ENCODE peak calls at places on chromosome 13, in nine cellular contexts. Q is stimulated activated CD4-positive, alpha-beta T cell treated with anti-CD3 and anti-CD28 coated beads, Interleukin-15, amount 100 ng/mL, for 24 hours; P is astrocyte of the hippocampus; W is cardiac fibroblast; A is EH; Z is NCI-H1436; I is T-helper 2 cell; N is cardiac muscle cell; R is T follicular helper cell. J is an unnamed sample.

GRCh38 chr13:25727250-25727649 is 324.6 kb downstream of the SHISA2 start:
- DNase-seq in P (peak; percentile 17), A (no peak), R (no peak), Q (no peak), I (no peak), W (no peak), Z (no peak), N (no peak), J (no peak)

GRCh38 chr13:49356224-49356623 is 87.6 kb downstream of the CAB39L start:
- DNase-seq in Z (no peak), I (no peak), P (peak; percentile 88), N (peak; percentile 62), A (peak; percentile 94), R (no peak), Q (no peak), W (peak; percentile 74), J (no peak)

GRCh38 chr13:42553098-42554046 is 20.6 kb upstream of the TNFSF11 start:
- DNase-seq in Q (no peak), R (no peak), I (no peak), W (peak; percentile 53), Z (no peak), A (peak; percentile 30), N (peak; percentile 48), P (peak; percentile 54), J (no peak)

GRCh38 chr13:94395889-94396288 is 83.6 kb downstream of the DCT start:
- DNase-seq in A (no peak), Q (no peak), W (no peak), R (no peak), P (no peak), Z (no peak), N (no peak), I (no peak), J (no peak)

GRCh38 chr13:85497652-85498051 is 301.6 kb downstream of the SLITRK6 start:
- DNase-seq in W (peak; percentile 95), Q (no peak), A (peak; percentile 96), P (peak; percentile 95), Z (no peak), R (no peak), N (peak; percentile 97), I (no peak), J (no peak)

GRCh38 chr13:40175639-40176038 is 490.8 kb downstream of the FOXO1 start:
- DNase-seq in P (no peak), A (no peak), Q (no peak), I (no peak), W (peak; percentile 54), N (peak; percentile 49), R (no peak), Z (no peak), J (no peak)

GRCh38 chr13:110326263-110326904 is 19.3 kb downstream of the COL4A2 start:
- DNase-seq in I (no peak), N (no peak), R (no peak), A (peak; percentile 50), Q (no peak), Z (no peak), W (no peak), P (no peak), J (no peak)

GRCh38 chr13:32164622-32165268 is 133.2 kb downstream of the FRY start:
- DNase-seq in Q (peak; percentile 24), P (peak; percentile 55), W (peak; percentile 78), N (peak; percentile 84), A (peak; percentile 60), I (no peak), Z (peak; percentile 45), R (peak; percentile 0), J (no peak)

J was measured in T-helper 9 cell.